ENCODE peak calls at places on chromosomes 12 and 14, in six cellular contexts. E is MM.1S; D is right cardiac atrium; W is CD4-positive, CD25-positive, alpha-beta regulatory T cell; G is neuronal stem cell; Z is aorta. L is an unnamed sample.

GRCh38 chr12:67667276-67668073 is 18.9 kb downstream of the DYRK2 start:
- DNase-seq in E (no peak), D (peak; percentile 94), W (no peak), G (no peak), Z (peak; percentile 90), L (no peak)

GRCh38 chr14:34872822-34873590 is 2.2 kb downstream of the BAZ1A start:
- DNase-seq in E (no peak), D (no peak), W (no peak), G (peak; percentile 2), Z (no peak), L (no peak)

GRCh38 chr14:90005939-90006530 is 50.3 kb downstream of the TDP1 start:
- DNase-seq in E (no peak), D (no peak), W (no peak), G (no peak), Z (no peak), L (no peak)

GRCh38 chr14:75046899-75047298 is 4.4 kb downstream of the MLH3 start:
- DNase-seq in E (no peak), D (no peak), W (no peak), G (no peak), Z (no peak), L (no peak)

GRCh38 chr12:98939926-98940325 is 294.8 kb downstream of the APAF1 start:
- DNase-seq in E (no peak), D (no peak), W (no peak), G (no peak), Z (no peak), L (no peak)

GRCh38 chr12:7374423-7375144 is 69.4 kb downstream of the CD163L1 start:
- DNase-seq in E (peak; percentile 48), D (peak; percentile 68), W (peak; percentile 16), G (peak; percentile 11), Z (peak; percentile 64), L (peak; percentile 65)

GRCh38 chr14:51219473-51220448 is 20.3 kb upstream of the TMX1 start:
- DNase-seq in E (peak; percentile 25), D (no peak), W (peak; percentile 20), G (no peak), Z (no peak), L (peak; percentile 33)

GRCh38 chr14:90381999-90382451 is 14.8 kb upstream of the CALM1 start:
- DNase-seq in E (no peak), D (peak; percentile 72), W (no peak), G (no peak), Z (peak; percentile 62), L (peak; percentile 26)

GRCh38 chr14:96260341-96260821 is 4.4 kb downstream of the BDKRB1 start:
- DNase-seq in E (no peak), D (no peak), W (no peak), G (no peak), Z (no peak), L (no peak)

GRCh38 chr12:6033546-6033945 is 88.5 kb upstream of the ANO2 start:
- DNase-seq in E (no peak), D (no peak), W (no peak), G (no peak), Z (no peak), L (no peak)

GRCh38 chr12:85644508-85644907 is 191.7 kb downstream of the RASSF9 start:
- DNase-seq in E (no peak), D (no peak), W (no peak), G (no peak), Z (no peak), L (no peak)

GRCh38 chr14:29650554-29651269 is 276.9 kb downstream of the PRKD1 start:
- DNase-seq in E (no peak), D (no peak), W (no peak), G (no peak), Z (no peak), L (no peak)

GRCh38 chr12:85654456-85654840 is 181.8 kb downstream of the RASSF9 start:
- DNase-seq in E (no peak), D (no peak), W (no peak), G (no peak), Z (no peak), L (no peak)

GRCh38 chr14:41925409-41925808 is 318.7 kb downstream of the LRFN5 start:
- DNase-seq in E (no peak), D (no peak), W (no peak), G (peak; percentile 12), Z (no peak), L (peak; percentile 41)

GRCh38 chr12:124426594-124427550 is 132.0 kb downstream of the RFLNA start:
- DNase-seq in E (no peak), D (no peak), W (no peak), G (no peak), Z (no peak), L (peak; percentile 65)

GRCh38 chr12:47370421-47370820 is 290.7 kb upstream of the AMIGO2 start:
- DNase-seq in E (no peak), D (no peak), W (no peak), G (no peak), Z (no peak), L (no peak)

GRCh38 chr12:95319694-95320331 is 102.2 kb downstream of the VEZT start:
- DNase-seq in E (no peak), D (no peak), W (no peak), G (no peak), Z (no peak), L (no peak)

GRCh38 chr12:48998497-48999353 is 450 bp downstream of the DDN start:
- DNase-seq in E (peak; percentile 32), D (peak; percentile 69), W (no peak), G (no peak), Z (no peak), L (no peak)

GRCh38 chr14:85934886-85935254 is 404.9 kb downstream of the FLRT2 start:
- DNase-seq in E (peak; percentile 7), D (no peak), W (peak; percentile 63), G (no peak), Z (no peak), L (no peak)

DNA sequence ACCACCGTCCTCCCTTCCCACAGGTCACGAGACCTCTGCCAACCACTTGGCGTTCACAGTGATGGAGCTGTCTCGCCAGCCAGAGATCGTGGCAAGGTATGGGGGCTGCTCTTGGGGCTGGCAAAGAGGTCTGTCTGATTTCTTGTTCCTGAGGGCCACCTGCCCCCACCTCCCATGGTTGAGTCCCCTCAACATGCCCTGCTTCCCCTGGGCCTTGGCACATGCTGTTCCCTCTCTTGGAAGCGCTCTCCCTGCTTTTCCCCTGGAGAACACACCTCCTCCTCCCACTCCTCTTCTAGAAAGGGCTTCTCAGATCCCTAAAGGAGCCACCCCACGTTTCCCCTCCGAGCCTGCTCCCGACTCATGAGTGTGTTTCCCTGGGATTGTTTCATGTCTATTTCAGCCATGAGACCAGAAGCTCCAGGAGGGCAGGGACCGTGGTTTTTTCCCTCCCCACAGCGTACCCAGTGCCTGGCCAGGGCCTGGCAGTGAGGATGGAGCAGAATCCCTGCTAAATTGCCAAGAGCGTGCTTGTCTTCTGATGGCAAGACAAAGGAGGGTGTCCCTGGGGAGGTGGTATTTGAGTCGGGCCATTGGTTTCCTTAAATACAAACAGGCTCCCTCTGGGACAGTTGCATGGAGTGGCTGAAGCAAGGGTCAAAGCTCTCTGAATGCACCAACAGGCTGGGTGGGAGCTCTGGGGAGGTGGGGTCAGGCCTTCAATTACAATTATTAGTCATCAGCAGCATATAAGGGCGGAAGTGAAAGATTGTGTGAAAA is 34.1 kb downstream of the CYP46A1 start:
- DNase-seq in E (no peak), D (no peak), W (no peak), G (no peak), Z (peak; percentile 30), L (no peak)
- H3K4me3 ChIP-seq in E (no peak overlapping the region), D (no peak overlapping the region), W (no peak overlapping the region), G (no peak overlapping the region), Z (no peak overlapping the region), L (no peak overlapping the region)

DNA sequence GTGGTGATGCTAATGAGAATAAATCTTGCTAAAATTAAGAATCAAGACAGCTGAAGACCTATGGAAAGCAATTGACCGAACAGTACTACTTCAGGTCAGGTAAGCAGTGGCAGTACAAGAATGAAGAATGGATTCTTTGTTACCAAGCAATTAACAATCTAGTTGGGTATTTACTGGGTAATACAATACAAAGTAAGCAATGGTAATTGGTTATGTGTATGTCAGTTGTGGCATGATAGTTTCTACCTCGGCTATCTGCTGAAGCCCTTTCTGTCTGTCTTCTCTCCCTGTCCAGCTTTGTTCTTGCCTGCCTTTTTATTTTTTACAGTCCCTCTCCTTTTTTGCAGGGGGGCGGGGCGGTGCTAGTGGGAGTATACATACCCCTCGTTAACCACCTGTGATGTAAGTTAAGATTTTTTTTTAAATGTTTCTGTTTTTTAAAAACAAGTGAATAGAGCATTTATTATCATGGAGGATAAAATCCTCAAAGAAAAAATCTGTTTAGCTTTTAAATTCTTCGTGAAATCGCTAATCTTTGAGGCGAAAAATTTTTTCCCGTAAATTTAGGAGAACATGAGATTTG is 75.9 kb downstream of the RCOR1 start:
- DNase-seq in E (no peak), D (no peak), W (no peak), G (no peak), Z (no peak), L (no peak)
- H3K4me3 ChIP-seq in E (no peak overlapping the region), D (no peak overlapping the region), W (no peak overlapping the region), G (no peak overlapping the region), Z (no peak overlapping the region), L (no peak overlapping the region)

GRCh38 chr12:122020795-122021192 is 890 bp upstream of the BCL7A start:
- DNase-seq in E (no peak), D (no peak), W (no peak), G (no peak), Z (no peak), L (no peak)
- H3K4me3 ChIP-seq in E (no peak overlapping the region), D (no peak overlapping the region), W (no peak overlapping the region), G (peak overlapping the region; percentile 86), Z (no peak overlapping the region), L (peak overlapping the region; percentile 32)

GRCh38 chr14:24115451-24116110 is 832 bp upstream of the NRL start:
- DNase-seq in E (no peak), D (peak; percentile 60), W (no peak), G (no peak), Z (peak; percentile 46), L (no peak)
- H3K4me3 ChIP-seq in E (peak overlapping the region; percentile 87), D (peak overlapping the region; percentile 61), W (peak overlapping the region; percentile 96), G (peak overlapping the region; percentile 75), Z (peak overlapping the region; percentile 37), L (peak overlapping the region; percentile 72)

GRCh38 chr14:23559921-23560520 is 4.0 kb downstream of the THTPA start:
- DNase-seq in E (no peak), D (no peak), W (no peak), G (no peak), Z (no peak), L (no peak)
- H3K4me3 ChIP-seq in E (no peak overlapping the region), D (no peak overlapping the region), W (no peak overlapping the region), G (no peak overlapping the region), Z (no peak overlapping the region), L (no peak overlapping the region)

GRCh38 chr14:49898485-49898884 is 5.6 kb downstream of the ARF6 start:
- DNase-seq in E (no peak), D (no peak), W (no peak), G (no peak), Z (no peak), L (no peak)
- H3K4me3 ChIP-seq in E (no peak overlapping the region), D (no peak overlapping the region), W (peak overlapping the region; percentile 90), G (no peak overlapping the region), Z (no peak overlapping the region), L (no peak overlapping the region)